ENCODE peak calls at places on chromosomes 1 and 21, in eight cellular contexts. Y is 8988T; W is left lung; P is anterior cingulate cortex; D is HTR-8/SVneo; U is CD8-positive, alpha-beta memory T cell; A is CD4-positive, CD25-positive, alpha-beta regulatory T cell; J is GM10248. Q is an unnamed sample.

GRCh38 chr1:25697426-25698220 is 81.0 kb downstream of the MAN1C1 start:
- DNase-seq in D (no peak), P (no peak), A (no peak), W (no peak), J (peak), U (no peak), Y (no peak), Q (no peak)

GRCh38 chr1:78607944-78608343 is 12.3 kb upstream of the IFI44L start:
- DNase-seq in Y (no peak), P (no peak), D (no peak), J (no peak), A (no peak), U (no peak), W (peak), Q (no peak)

GRCh38 chr1:54008876-54009275 is 9.1 kb downstream of the LDLRAD1 start:
- DNase-seq in D (no peak), U (no peak), P (no peak), J (no peak), A (no peak), Y (no peak), W (no peak), Q (no peak)

GRCh38 chr1:95640746-95641145 is 406.7 kb downstream of the RWDD3 start:
- DNase-seq in P (no peak), Y (no peak), W (no peak), D (no peak), U (no peak), J (no peak), A (no peak), Q (peak)

GRCh38 chr21:34544032-34544496 is 32.1 kb upstream of the KCNE1 start:
- DNase-seq in J (no peak), U (peak), Y (peak), A (no peak), W (no peak), P (peak), D (peak), Q (peak)

GRCh38 chr1:44707112-44707881 is 23.7 kb downstream of the RNU5D-1 start:
- DNase-seq in Y (no peak), D (peak), J (no peak), A (no peak), U (no peak), W (no peak), P (no peak), Q (no peak)

GRCh38 chr1:13723810-13724209 is 23.8 kb downstream of the PRDM2 start:
- DNase-seq in A (no peak), W (no peak), P (no peak), U (no peak), J (no peak), Y (no peak), D (no peak), Q (no peak)

GRCh38 chr1:94951509-94952208 is 24.7 kb upstream of the CNN3 start:
- DNase-seq in U (no peak), P (no peak), J (no peak), D (no peak), A (no peak), W (no peak), Y (no peak), Q (no peak)